ENCODE peak calls at places on chromosomes 2 and 18, in six cellular contexts. J is HFFc6, I is tibial nerve, M is WTC11, P is GM10248, Q is lower lobe of right lung. A is an unnamed sample.

GRCh38 chr2:241935314-241935713 is 65.8 kb downstream of the RTP5 start:
- DNase-seq in M (no peak), P (no peak), Q (no peak), J (peak; percentile 94), I (no peak), A (no peak)

GRCh38 chr18:50602466-50602865 is 42.6 kb downstream of the MAPK4 start:
- DNase-seq in Q (no peak), J (no peak), M (no peak), I (no peak), P (no peak), A (no peak)

GRCh38 chr2:222239091-222239490 is 59.7 kb downstream of the PAX3 start:
- DNase-seq in P (no peak), M (no peak), J (no peak), Q (no peak), I (no peak), A (no peak)

GRCh38 chr2:203330434-203330833 is 2.2 kb downstream of the ABI2 start:
- DNase-seq in P (no peak), I (no peak), M (no peak), Q (no peak), J (peak; percentile 23), A (no peak)

GRCh38 chr2:57373530-57373929 is 673.1 kb upstream of the VRK2 start:
- DNase-seq in Q (no peak), P (no peak), J (peak; percentile 84), I (no peak), M (no peak), A (no peak)

GRCh38 chr18:47730795-47731194 is 199.7 kb downstream of the SMAD2 start:
- DNase-seq in P (no peak), M (no peak), I (no peak), Q (no peak), J (peak; percentile 2), A (no peak)

GRCh38 chr2:225894240-225894980 is 494.9 kb downstream of the NYAP2 start:
- DNase-seq in J (peak; percentile 68), Q (no peak), M (no peak), P (no peak), I (no peak), A (no peak)

GRCh38 chr2:80822999-80823398 is 518.4 kb upstream of the LRRTM1 start:
- DNase-seq in M (no peak), J (no peak), Q (no peak), I (no peak), P (no peak), A (no peak)

GRCh38 chr2:140998577-140998976 is 1132.2 kb downstream of the LRP1B start:
- DNase-seq in J (no peak), M (no peak), P (no peak), Q (no peak), I (no peak), A (no peak)

GRCh38 chr2:105802587-105802986 is 57.9 kb downstream of the NCK2 start:
- DNase-seq in M (no peak), I (no peak), J (no peak), P (peak; percentile 38), Q (no peak), A (peak; percentile 38)

GRCh38 chr2:182870227-182870626 is 3.8 kb upstream of the FRZB start:
- DNase-seq in Q (no peak), M (peak; percentile 79), I (no peak), P (peak; percentile 12), J (no peak), A (peak; percentile 29)

GRCh38 chr2:150207979-150208378 is 279.5 kb downstream of the RND3 start:
- DNase-seq in I (no peak), Q (no peak), J (no peak), P (no peak), M (no peak), A (no peak)

GRCh38 chr2:144989580-144990270 is 469.8 kb upstream of the ZEB2 start:
- DNase-seq in P (no peak), I (no peak), J (no peak), Q (no peak), M (no peak), A (no peak)

GRCh38 chr2:159658887-159659437 is 42.6 kb upstream of the BAZ2B start:
- DNase-seq in I (no peak), Q (no peak), P (no peak), J (no peak), M (no peak), A (no peak)

GRCh38 chr2:237459741-237460174 is 27.3 kb upstream of the MLPH start:
- DNase-seq in I (no peak), Q (no peak), P (no peak), M (no peak), J (peak; percentile 88), A (no peak)

GRCh38 chr2:73811878-73812277 is 16.9 kb upstream of the STAMBP start:
- DNase-seq in P (no peak), M (no peak), I (no peak), J (no peak), Q (no peak), A (no peak)

GRCh38 chr2:76558157-76558556 is 847.4 kb upstream of the GCFC2 start:
- DNase-seq in M (no peak), Q (no peak), P (no peak), I (no peak), J (no peak), A (no peak)

GRCh38 chr2:75035444-75036353 is 77.3 kb downstream of the POLE4 start:
- DNase-seq in P (no peak), J (no peak), M (no peak), Q (no peak), I (no peak), A (no peak)

GRCh38 chr2:27390822-27391679 is 10.5 kb upstream of the ZNF513 start:
- DNase-seq in P (no peak), M (no peak), J (no peak), I (no peak), Q (no peak), A (no peak)

GRCh38 chr2:70608373-70608772 is 54.7 kb upstream of the TGFA start:
- DNase-seq in J (no peak), Q (no peak), I (no peak), P (no peak), M (no peak), A (no peak)

GRCh38 chr2:70607121-70607551 is 53.5 kb upstream of the TGFA start:
- DNase-seq in I (no peak), J (peak; percentile 13), Q (no peak), M (no peak), P (no peak), A (no peak)

GRCh38 chr2:70598197-70598596 is 44.6 kb upstream of the TGFA start:
- DNase-seq in M (no peak), J (no peak), I (no peak), P (no peak), Q (no peak), A (no peak)

GRCh38 chr2:70603066-70603465 is 49.4 kb upstream of the TGFA start:
- DNase-seq in P (no peak), I (no peak), M (no peak), J (no peak), Q (no peak), A (no peak)
- TF ChIP-seq CTCF in P (no peak), I (no peak), M (no peak), J (peak; percentile 64), Q (no peak), A (no peak)

GRCh38 chr2:146697307-146697706 is 1147.5 kb upstream of the ACVR2A start:
- DNase-seq in J (no peak), P (no peak), I (no peak), M (no peak), Q (no peak), A (no peak)

DNA sequence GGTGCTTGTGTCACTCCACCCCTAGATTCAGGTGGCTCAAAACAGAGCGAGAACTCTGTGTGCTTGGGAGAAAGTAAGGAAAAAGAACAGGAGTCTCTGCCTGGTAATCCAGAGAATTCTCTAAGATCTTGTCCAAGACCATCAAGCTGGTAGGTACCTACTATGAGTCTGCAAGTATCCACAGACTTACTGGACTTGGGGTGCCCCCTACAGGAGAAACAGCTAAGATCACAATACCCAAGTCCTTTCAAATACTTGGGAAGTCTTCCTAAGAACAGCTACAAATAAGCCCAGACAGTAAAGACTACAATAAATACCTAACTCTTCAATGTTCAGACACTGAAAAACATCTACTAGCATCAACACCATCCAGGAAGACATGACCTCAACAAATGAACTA is 1143.6 kb upstream of the ACVR2A start:
- DNase-seq in Q (no peak), M (peak; percentile 77), P (no peak), J (no peak), I (no peak), A (no peak)
- TF ChIP-seq CTCF in Q (no peak), M (peak; percentile 63), P (no peak), J (peak; percentile 8), I (no peak), A (no peak)

GRCh38 chr2:21181957-21182356 is 58.2 kb downstream of the TDRD15 start:
- DNase-seq in Q (no peak), I (no peak), J (no peak), M (no peak), P (no peak), A (no peak)

GRCh38 chr2:21175895-21176646 is 52.3 kb downstream of the TDRD15 start:
- DNase-seq in M (no peak), I (no peak), Q (no peak), J (no peak), P (no peak), A (no peak)
- TF ChIP-seq CTCF in M (no peak), I (peak; percentile 70), Q (peak; percentile 23), J (peak; percentile 9), P (no peak), A (no peak)

GRCh38 chr2:218292700-218293014 is 354 bp upstream of the TMBIM1 start:
- DNase-seq in P (no peak), Q (no peak), J (no peak), I (no peak), M (no peak), A (no peak)
- TF ChIP-seq CTCF in P (no peak), Q (peak; percentile 5), J (peak; percentile 53), I (no peak), M (peak; percentile 9), A (no peak)

GRCh38 chr2:24472416-24472815 is 18.6 kb upstream of the NCOA1 start:
- DNase-seq in I (no peak), M (no peak), J (no peak), Q (no peak), P (no peak), A (no peak)
- TF ChIP-seq CTCF in I (no peak), M (no peak), J (no peak), Q (no peak), P (no peak), A (no peak)

DNA sequence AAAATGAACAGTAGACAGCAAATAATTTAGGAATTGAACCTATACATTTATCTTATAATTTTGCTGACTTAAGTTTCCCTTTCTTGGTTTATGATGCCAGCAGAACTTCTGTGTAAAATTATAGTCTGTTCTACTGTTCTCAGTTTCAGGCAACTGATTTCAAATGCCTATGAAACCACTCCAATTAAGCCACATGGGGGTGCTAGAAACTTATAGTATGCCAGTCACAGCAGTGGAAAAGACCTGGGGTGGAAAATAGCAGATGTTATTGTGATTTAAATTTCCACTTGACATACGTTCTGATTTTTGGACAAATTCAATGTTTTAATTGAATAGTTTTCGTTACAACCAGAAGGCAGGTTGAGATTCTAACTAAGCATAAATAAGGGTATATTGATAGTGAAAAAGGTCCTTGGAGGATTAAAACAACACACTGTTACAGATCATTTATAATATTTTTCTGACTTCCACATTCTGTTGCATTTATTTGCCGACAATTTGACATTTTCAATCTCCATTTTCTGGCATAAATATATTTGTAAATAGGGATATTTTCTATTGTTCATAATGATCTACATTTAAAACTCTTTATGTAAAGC is 61.4 kb downstream of the CPS1 start:
- DNase-seq in J (peak; percentile 23), I (no peak), P (peak; percentile 16), M (no peak), Q (no peak), A (peak; percentile 31)
- TF ChIP-seq CTCF in J (peak; percentile 69), I (peak; percentile 38), P (peak; percentile 26), M (peak; percentile 39), Q (peak; percentile 45), A (no peak)

A was measured in GM20000.